ENCODE peak calls at places on chromosomes 12 and 14, in eight cellular contexts. N, L, J, A, Y, T, U and R are unnamed samples.

GRCh38 chr12:12673296-12673695 is 22.7 kb downstream of the GPR19 start:
- DNase-seq in N (no peak), L (peak; percentile 13), J (no peak), A (no peak), Y (no peak), T (no peak), U (no peak), R (no peak)

GRCh38 chr12:6695313-6696045 is 5.1 kb downstream of the PIANP start:
- DNase-seq in N (no peak), L (no peak), J (no peak), A (no peak), Y (no peak), T (no peak), U (no peak), R (no peak)

GRCh38 chr12:55692631-55693322 is 14.9 kb downstream of the ITGA7 start:
- DNase-seq in N (no peak), L (no peak), J (no peak), A (no peak), Y (no peak), T (no peak), U (no peak), R (no peak)

GRCh38 chr12:71873821-71874220 is 34.3 kb downstream of the TBC1D15 start:
- DNase-seq in N (no peak), L (no peak), J (no peak), A (no peak), Y (no peak), T (no peak), U (no peak), R (no peak)

GRCh38 chr12:15830538-15830937 is 41.4 kb upstream of the EPS8 start:
- DNase-seq in N (no peak), L (peak; percentile 82), J (peak; percentile 83), A (no peak), Y (no peak), T (no peak), U (no peak), R (no peak)

GRCh38 chr12:95820096-95820703 is 29.6 kb upstream of the NTN4 start:
- DNase-seq in N (peak; percentile 41), L (peak; percentile 62), J (peak; percentile 46), A (peak; percentile 41), Y (no peak), T (peak; percentile 50), U (peak; percentile 65), R (peak; percentile 64)

GRCh38 chr14:64878775-64879634 is 702 bp downstream of the SPTB start:
- DNase-seq in N (no peak), L (no peak), J (no peak), A (no peak), Y (no peak), T (peak; percentile 37), U (peak; percentile 15), R (peak; percentile 54)

GRCh38 chr14:100442473-100443260 is 119.5 kb downstream of the SLC25A47 start:
- DNase-seq in N (no peak), L (no peak), J (no peak), A (no peak), Y (no peak), T (no peak), U (peak; percentile 49), R (no peak)

GRCh38 chr12:109440851-109441490 is 36.1 kb downstream of the KCTD10 start:
- DNase-seq in N (peak; percentile 30), L (no peak), J (no peak), A (no peak), Y (no peak), T (peak; percentile 18), U (peak; percentile 57), R (peak; percentile 56)

GRCh38 chr14:39722547-39723273 is 290.5 kb upstream of the FBXO33 start:
- DNase-seq in N (no peak), L (no peak), J (no peak), A (no peak), Y (no peak), T (no peak), U (no peak), R (no peak)

GRCh38 chr14:63496837-63497400 is 46.3 kb downstream of the PPP2R5E start:
- DNase-seq in N (no peak), L (no peak), J (no peak), A (no peak), Y (no peak), T (no peak), U (no peak), R (no peak)

GRCh38 chr12:48021485-48022179 is 17.4 kb upstream of the COL2A1 start:
- DNase-seq in N (no peak), L (no peak), J (no peak), A (no peak), Y (no peak), T (peak; percentile 60), U (no peak), R (peak; percentile 94)

GRCh38 chr14:104676130-104676693 is 13.2 kb upstream of the INF2 start:
- DNase-seq in N (no peak), L (no peak), J (no peak), A (no peak), Y (no peak), T (no peak), U (no peak), R (no peak)

GRCh38 chr12:92290016-92290685 is 144.5 kb upstream of the BTG1 start:
- DNase-seq in N (peak; percentile 51), L (peak; percentile 65), J (peak; percentile 83), A (no peak), Y (no peak), T (no peak), U (no peak), R (no peak)

GRCh38 chr12:62930546-62931425 is 4.2 kb downstream of the PPM1H start:
- DNase-seq in N (peak; percentile 24), L (peak; percentile 4), J (no peak), A (no peak), Y (no peak), T (no peak), U (no peak), R (peak; percentile 39)

GRCh38 chr12:116186482-116187157 is 90.9 kb downstream of the MED13L start:
- DNase-seq in N (no peak), L (no peak), J (no peak), A (no peak), Y (no peak), T (no peak), U (no peak), R (no peak)

GRCh38 chr14:76501156-76501555 is 125.2 kb downstream of the ESRRB start:
- DNase-seq in N (no peak), L (no peak), J (no peak), A (no peak), Y (no peak), T (no peak), U (no peak), R (no peak)

GRCh38 chr14:76500480-76500879 is 124.5 kb downstream of the ESRRB start:
- DNase-seq in N (no peak), L (no peak), J (no peak), A (no peak), Y (no peak), T (no peak), U (no peak), R (no peak)

GRCh38 chr14:76499399-76499798 is 123.5 kb downstream of the ESRRB start:
- DNase-seq in N (no peak), L (no peak), J (no peak), A (no peak), Y (no peak), T (no peak), U (no peak), R (no peak)

GRCh38 chr14:76498976-76499375 is 123.0 kb downstream of the ESRRB start:
- DNase-seq in N (no peak), L (no peak), J (no peak), A (no peak), Y (no peak), T (no peak), U (no peak), R (no peak)

GRCh38 chr14:76500011-76500410 is 124.1 kb downstream of the ESRRB start:
- DNase-seq in N (no peak), L (peak; percentile 20), J (peak; percentile 62), A (no peak), Y (no peak), T (no peak), U (no peak), R (no peak)
- H2AFZ ChIP-seq in N (no peak overlapping the region), L (no peak overlapping the region), J (no peak overlapping the region), A (no peak overlapping the region), Y (no peak overlapping the region), T (no peak overlapping the region), U (peak overlapping the region; percentile 62), R (no peak overlapping the region)

GRCh38 chr14:77037338-77037782 is 8.9 kb upstream of the IRF2BPL start:
- DNase-seq in N (no peak), L (no peak), J (no peak), A (no peak), Y (no peak), T (no peak), U (no peak), R (no peak)
- H2AFZ ChIP-seq in N (peak overlapping the region; percentile 72), L (peak overlapping the region; percentile 68), J (no peak overlapping the region), A (no peak overlapping the region), Y (no peak overlapping the region), T (no peak overlapping the region), U (no peak overlapping the region), R (peak overlapping the region; percentile 63)

DNA sequence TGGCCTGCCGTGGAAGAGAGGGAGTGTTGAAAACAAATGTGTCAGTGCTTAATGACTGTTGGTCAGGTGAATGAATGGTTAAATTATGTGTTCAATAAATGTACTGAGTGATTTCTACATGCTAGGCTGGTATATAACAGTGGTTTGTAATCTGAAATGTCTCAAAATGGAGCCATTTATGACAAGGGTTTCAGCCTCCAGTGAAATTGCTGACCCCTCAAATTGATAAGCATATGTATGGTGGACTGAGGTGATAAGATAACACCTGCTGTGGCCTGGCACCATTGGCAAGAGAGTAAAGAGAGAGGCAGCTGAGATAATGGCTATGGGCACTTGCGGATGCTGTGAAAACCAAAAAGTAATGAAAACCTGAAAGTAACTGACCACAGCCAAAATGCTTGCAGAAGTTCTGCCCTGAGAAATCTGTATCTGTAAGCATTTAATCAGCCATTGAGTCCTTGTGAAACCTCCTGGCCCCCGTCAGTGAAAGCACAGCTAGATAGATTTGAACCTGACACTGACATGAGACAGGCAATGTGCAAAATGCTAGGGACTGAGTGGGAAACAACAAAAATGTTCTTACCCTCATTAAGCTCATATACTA is 1.4 kb upstream of the BCAT1 start:
- DNase-seq in N (no peak), L (no peak), J (no peak), A (no peak), Y (no peak), T (no peak), U (no peak), R (no peak)
- H2AFZ ChIP-seq in N (no peak overlapping the region), L (no peak overlapping the region), J (no peak overlapping the region), A (no peak overlapping the region), Y (no peak overlapping the region), T (no peak overlapping the region), U (peak overlapping the region; percentile 53), R (no peak overlapping the region)

DNA sequence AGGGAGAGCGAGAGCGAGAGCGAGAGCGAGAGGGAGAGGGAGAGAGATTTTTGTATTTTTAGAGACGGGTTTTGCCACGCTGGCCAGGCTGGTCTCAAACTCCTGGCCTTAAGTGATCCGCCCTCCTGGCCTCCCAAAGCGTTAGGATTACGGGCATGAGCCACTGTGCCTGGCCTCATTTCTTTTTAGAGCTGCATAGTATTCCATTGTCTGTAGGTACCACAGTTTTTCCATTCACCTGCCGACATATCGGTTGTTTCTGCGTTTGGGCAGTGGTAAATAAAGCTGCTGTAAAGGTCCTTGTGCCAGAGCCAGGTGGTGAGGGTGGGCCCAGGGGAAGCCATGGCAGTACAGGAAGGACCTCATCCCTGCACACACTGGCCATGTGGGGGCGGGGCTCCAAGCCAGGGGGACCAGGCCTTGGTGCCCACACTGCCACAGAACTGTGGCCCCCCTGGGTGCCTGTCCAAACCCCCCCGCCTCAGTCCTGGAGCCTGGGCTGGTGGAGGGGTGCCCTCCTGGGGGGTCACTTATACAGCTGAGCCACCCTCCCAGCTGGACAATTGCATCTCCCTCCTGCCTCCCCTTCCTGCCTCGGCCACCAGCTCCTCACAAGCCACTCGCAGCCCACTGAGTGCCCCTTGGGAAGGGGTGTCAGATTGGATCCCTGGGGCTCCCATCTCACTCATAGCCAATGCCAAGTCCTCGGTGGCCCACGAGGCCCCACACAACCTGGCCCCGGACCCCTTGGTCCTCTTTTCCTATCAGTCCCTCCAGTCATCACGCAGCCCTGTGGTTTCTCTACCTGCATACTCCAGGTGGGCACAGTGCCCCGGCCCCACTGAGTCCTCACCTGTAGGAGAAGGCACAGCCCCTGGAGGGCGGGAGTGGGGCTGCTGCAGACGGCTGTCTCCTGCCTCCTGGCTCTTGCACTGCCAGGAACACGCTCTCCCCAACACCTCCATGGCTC is 1.7 kb upstream of the PUS1 start:
- DNase-seq in N (no peak), L (no peak), J (no peak), A (no peak), Y (no peak), T (no peak), U (peak; percentile 16), R (no peak)
- H2AFZ ChIP-seq in N (no peak overlapping the region), L (peak overlapping the region; percentile 51), J (no peak overlapping the region), A (no peak overlapping the region), Y (no peak overlapping the region), T (no peak overlapping the region), U (no peak overlapping the region), R (peak overlapping the region; percentile 92)